ENCODE peak calls at places on chromosomes 13 and 19, in nine cellular contexts. One of them, this sample, is unnamed.

GRCh38 chr19:29372921-29373797 is 152.6 kb upstream of the VSTM2B start:
- DNase-seq in adrenal gland: no peak
- DNase-seq in cardiac muscle cell: no peak
- DNase-seq in uterus: no peak
- DNase-seq in astrocyte of the cerebellum: no peak
- DNase-seq in SJSA1: peak
- DNase-seq in heart left ventricle: no peak
- DNase-seq in stomach: no peak
- DNase-seq in foreskin fibroblast: no peak
- DNase-seq in this sample: no peak

GRCh38 chr19:51573331-51573730 is 2.2 kb downstream of the ZNF175 start:
- DNase-seq in adrenal gland: no peak
- DNase-seq in cardiac muscle cell: peak
- DNase-seq in uterus: no peak
- DNase-seq in astrocyte of the cerebellum: no peak
- DNase-seq in SJSA1: no peak
- DNase-seq in heart left ventricle: no peak
- DNase-seq in stomach: no peak
- DNase-seq in foreskin fibroblast: no peak
- DNase-seq in this sample: no peak

GRCh38 chr19:39194832-39195542 is 1.8 kb upstream of the NCCRP1 start:
- DNase-seq in adrenal gland: no peak
- DNase-seq in cardiac muscle cell: no peak
- DNase-seq in uterus: no peak
- DNase-seq in astrocyte of the cerebellum: no peak
- DNase-seq in SJSA1: no peak
- DNase-seq in heart left ventricle: no peak
- DNase-seq in stomach: no peak
- DNase-seq in foreskin fibroblast: no peak
- DNase-seq in this sample: no peak

GRCh38 chr19:27762933-27763332 is 1450.0 kb downstream of the UQCRFS1 start:
- DNase-seq in adrenal gland: no peak
- DNase-seq in cardiac muscle cell: no peak
- DNase-seq in uterus: no peak
- DNase-seq in astrocyte of the cerebellum: no peak
- DNase-seq in SJSA1: peak
- DNase-seq in heart left ventricle: no peak
- DNase-seq in stomach: no peak
- DNase-seq in foreskin fibroblast: no peak
- DNase-seq in this sample: no peak

GRCh38 chr13:61664821-61665705 is 249.4 kb upstream of the PCDH20 start:
- DNase-seq in adrenal gland: no peak
- DNase-seq in cardiac muscle cell: peak
- DNase-seq in uterus: no peak
- DNase-seq in astrocyte of the cerebellum: no peak
- DNase-seq in SJSA1: no peak
- DNase-seq in heart left ventricle: no peak
- DNase-seq in stomach: peak
- DNase-seq in foreskin fibroblast: no peak
- DNase-seq in this sample: no peak

GRCh38 chr13:113555141-113555540 is 29.4 kb upstream of the TFDP1 start:
- DNase-seq in adrenal gland: no peak
- DNase-seq in cardiac muscle cell: no peak
- DNase-seq in uterus: no peak
- DNase-seq in astrocyte of the cerebellum: no peak
- DNase-seq in SJSA1: peak
- DNase-seq in heart left ventricle: no peak
- DNase-seq in stomach: peak
- DNase-seq in foreskin fibroblast: no peak
- DNase-seq in this sample: no peak

GRCh38 chr19:10871711-10872550 is 578 bp downstream of the CARM1 start:
- DNase-seq in adrenal gland: peak
- DNase-seq in cardiac muscle cell: peak
- DNase-seq in uterus: peak
- DNase-seq in astrocyte of the cerebellum: no peak
- DNase-seq in SJSA1: no peak
- DNase-seq in heart left ventricle: peak
- DNase-seq in stomach: peak
- DNase-seq in foreskin fibroblast: peak
- DNase-seq in this sample: no peak

GRCh38 chr13:29847501-29847983 is 2.9 kb downstream of the UBL3 start:
- DNase-seq in adrenal gland: peak
- DNase-seq in cardiac muscle cell: peak
- DNase-seq in uterus: no peak
- DNase-seq in astrocyte of the cerebellum: no peak
- DNase-seq in SJSA1: no peak
- DNase-seq in heart left ventricle: no peak
- DNase-seq in stomach: no peak
- DNase-seq in foreskin fibroblast: peak
- DNase-seq in this sample: no peak

GRCh38 chr13:74145249-74145970 is 11.2 kb upstream of the KLF12 start:
- DNase-seq in adrenal gland: no peak
- DNase-seq in cardiac muscle cell: peak
- DNase-seq in uterus: no peak
- DNase-seq in astrocyte of the cerebellum: peak
- DNase-seq in SJSA1: no peak
- DNase-seq in heart left ventricle: no peak
- DNase-seq in stomach: no peak
- DNase-seq in foreskin fibroblast: peak
- DNase-seq in this sample: no peak

GRCh38 chr19:49939721-49940481 is 10.6 kb upstream of the NUP62 start:
- DNase-seq in adrenal gland: peak
- DNase-seq in cardiac muscle cell: no peak
- DNase-seq in uterus: no peak
- DNase-seq in astrocyte of the cerebellum: no peak
- DNase-seq in SJSA1: no peak
- DNase-seq in heart left ventricle: no peak
- DNase-seq in stomach: no peak
- DNase-seq in foreskin fibroblast: no peak
- DNase-seq in this sample: no peak

GRCh38 chr13:87235621-87236020 is 435.6 kb upstream of the SLITRK5 start:
- DNase-seq in adrenal gland: no peak
- DNase-seq in cardiac muscle cell: no peak
- DNase-seq in uterus: no peak
- DNase-seq in astrocyte of the cerebellum: peak
- DNase-seq in SJSA1: no peak
- DNase-seq in heart left ventricle: no peak
- DNase-seq in stomach: no peak
- DNase-seq in foreskin fibroblast: no peak
- DNase-seq in this sample: no peak

GRCh38 chr13:29129616-29130015 is 309.5 kb downstream of the MTUS2 start:
- DNase-seq in adrenal gland: no peak
- DNase-seq in cardiac muscle cell: no peak
- DNase-seq in uterus: no peak
- DNase-seq in astrocyte of the cerebellum: no peak
- DNase-seq in SJSA1: no peak
- DNase-seq in heart left ventricle: no peak
- DNase-seq in stomach: no peak
- DNase-seq in foreskin fibroblast: no peak
- DNase-seq in this sample: no peak

GRCh38 chr13:27489456-27489855 is 39.1 kb upstream of the MTIF3 start:
- DNase-seq in adrenal gland: no peak
- DNase-seq in cardiac muscle cell: no peak
- DNase-seq in uterus: no peak
- DNase-seq in astrocyte of the cerebellum: no peak
- DNase-seq in SJSA1: no peak
- DNase-seq in heart left ventricle: no peak
- DNase-seq in stomach: no peak
- DNase-seq in foreskin fibroblast: no peak
- DNase-seq in this sample: no peak

GRCh38 chr19:1619094-1619439 is 13.8 kb upstream of the UQCR11 start:
- DNase-seq in adrenal gland: no peak
- DNase-seq in cardiac muscle cell: no peak
- DNase-seq in uterus: no peak
- DNase-seq in astrocyte of the cerebellum: no peak
- DNase-seq in SJSA1: no peak
- DNase-seq in heart left ventricle: no peak
- DNase-seq in stomach: no peak
- DNase-seq in foreskin fibroblast: no peak
- DNase-seq in this sample: no peak

GRCh38 chr19:1615156-1615765 is 10.0 kb upstream of the UQCR11 start:
- DNase-seq in adrenal gland: no peak
- DNase-seq in cardiac muscle cell: no peak
- DNase-seq in uterus: no peak
- DNase-seq in astrocyte of the cerebellum: no peak
- DNase-seq in SJSA1: no peak
- DNase-seq in heart left ventricle: no peak
- DNase-seq in stomach: no peak
- DNase-seq in foreskin fibroblast: no peak
- DNase-seq in this sample: no peak

GRCh38 chr19:1618157-1619093 is 13.2 kb upstream of the UQCR11 start:
- DNase-seq in adrenal gland: peak
- DNase-seq in cardiac muscle cell: peak
- DNase-seq in uterus: no peak
- DNase-seq in astrocyte of the cerebellum: no peak
- DNase-seq in SJSA1: no peak
- DNase-seq in heart left ventricle: peak
- DNase-seq in stomach: peak
- DNase-seq in foreskin fibroblast: peak
- DNase-seq in this sample: no peak

GRCh38 chr19:1616396-1616795 is 11.1 kb upstream of the UQCR11 start:
- DNase-seq in adrenal gland: peak
- DNase-seq in cardiac muscle cell: peak
- DNase-seq in uterus: no peak
- DNase-seq in astrocyte of the cerebellum: no peak
- DNase-seq in SJSA1: no peak
- DNase-seq in heart left ventricle: peak
- DNase-seq in stomach: no peak
- DNase-seq in foreskin fibroblast: peak
- DNase-seq in this sample: no peak

DNA sequence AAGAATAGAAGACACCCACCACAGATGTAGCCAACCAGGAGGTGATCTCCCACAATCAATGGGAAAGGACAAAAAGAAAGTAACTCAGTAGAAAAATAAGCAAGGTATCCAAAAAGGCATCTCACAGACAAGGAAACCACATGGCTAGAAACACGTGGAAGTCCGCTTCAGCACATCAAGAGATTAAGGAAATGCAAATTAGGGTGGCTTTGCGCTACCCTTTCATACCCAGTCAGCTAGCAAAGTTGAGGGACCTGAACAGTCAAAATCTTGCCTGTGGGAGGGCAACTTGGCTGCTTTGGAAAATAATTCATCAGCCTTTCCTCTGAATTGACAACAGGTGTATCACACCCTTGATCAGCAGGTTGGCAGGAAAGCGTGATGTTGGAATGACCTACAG is 11.6 kb upstream of the UQCR11 start:
- DNase-seq in adrenal gland: no peak
- DNase-seq in cardiac muscle cell: no peak
- DNase-seq in uterus: no peak
- DNase-seq in astrocyte of the cerebellum: no peak
- DNase-seq in SJSA1: no peak
- DNase-seq in heart left ventricle: no peak
- DNase-seq in stomach: no peak
- DNase-seq in foreskin fibroblast: peak
- DNase-seq in this sample: no peak
- H3K4me3 ChIP-seq in adrenal gland: no peak
- H3K4me3 ChIP-seq in cardiac muscle cell: no peak
- H3K4me3 ChIP-seq in uterus: no peak
- H3K4me3 ChIP-seq in astrocyte of the cerebellum: no peak
- H3K4me3 ChIP-seq in SJSA1: no peak
- H3K4me3 ChIP-seq in heart left ventricle: no peak
- H3K4me3 ChIP-seq in stomach: no peak
- H3K4me3 ChIP-seq in foreskin fibroblast: no peak
- H3K4me3 ChIP-seq in this sample: no peak

DNA sequence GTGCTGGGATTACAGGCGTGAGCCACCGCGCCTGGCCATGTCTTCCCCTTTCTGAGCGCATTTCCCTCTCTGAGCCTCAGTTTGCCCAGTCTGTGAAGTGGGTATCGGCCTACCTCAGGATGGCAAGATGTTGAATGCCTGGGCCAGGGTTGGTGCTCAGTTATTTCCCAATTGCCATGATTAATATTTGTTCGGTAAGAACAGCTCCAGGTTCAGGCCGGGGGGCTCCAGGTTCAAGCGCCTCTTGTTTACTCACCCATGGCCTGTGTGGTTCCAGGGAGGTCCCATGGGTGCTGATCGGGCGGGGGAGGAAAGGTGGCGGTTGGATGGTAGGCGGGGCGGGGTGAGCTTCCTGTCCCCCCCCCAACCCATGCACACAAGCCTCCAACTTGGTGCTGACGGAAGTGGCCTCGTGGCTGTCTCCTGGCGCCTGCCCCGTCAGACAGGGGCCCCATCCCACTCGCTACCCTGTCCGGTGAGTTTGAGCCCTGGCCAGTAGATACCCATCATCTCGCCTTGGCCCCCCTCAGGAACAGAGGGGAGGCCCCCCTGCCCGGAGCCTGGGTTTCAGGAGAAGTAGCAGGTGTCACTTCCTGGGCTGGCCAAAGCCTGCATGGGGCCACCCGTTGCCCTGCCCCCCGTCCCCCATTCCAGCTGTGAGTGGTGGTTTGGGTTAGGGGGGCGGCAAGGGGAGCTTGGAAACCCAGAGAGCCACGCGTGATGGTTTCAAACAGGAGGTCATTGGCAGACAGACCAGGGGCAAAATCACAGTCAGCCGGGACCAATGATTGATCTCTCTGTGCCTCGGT is at the start of gene FCHO1:
- DNase-seq in adrenal gland: no peak
- DNase-seq in cardiac muscle cell: no peak
- DNase-seq in uterus: no peak
- DNase-seq in astrocyte of the cerebellum: no peak
- DNase-seq in SJSA1: no peak
- DNase-seq in heart left ventricle: peak
- DNase-seq in stomach: peak
- DNase-seq in foreskin fibroblast: no peak
- DNase-seq in this sample: peak
- H3K4me3 ChIP-seq in adrenal gland: no peak
- H3K4me3 ChIP-seq in cardiac muscle cell: no peak
- H3K4me3 ChIP-seq in uterus: no peak
- H3K4me3 ChIP-seq in astrocyte of the cerebellum: no peak
- H3K4me3 ChIP-seq in SJSA1: no peak
- H3K4me3 ChIP-seq in heart left ventricle: no peak
- H3K4me3 ChIP-seq in stomach: peak
- H3K4me3 ChIP-seq in foreskin fibroblast: no peak
- H3K4me3 ChIP-seq in this sample: peak

DNA sequence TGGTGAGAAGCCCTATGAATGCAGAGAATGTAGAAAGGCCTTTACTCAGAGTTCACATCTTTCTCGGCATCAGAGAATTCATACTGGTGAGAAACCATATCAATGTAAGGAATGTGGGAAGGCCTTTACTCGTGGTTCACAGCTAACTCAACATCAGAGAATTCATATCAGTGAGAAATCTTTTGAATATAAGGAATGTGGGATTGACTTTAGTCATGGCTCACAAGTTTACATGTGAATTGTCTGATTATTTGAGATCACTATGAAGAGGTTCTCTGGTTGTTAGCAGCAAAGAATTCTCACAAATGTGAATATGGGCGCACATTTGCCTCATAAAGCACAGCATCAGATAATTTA is 43.7 kb downstream of the ZNF585A start:
- DNase-seq in adrenal gland: no peak
- DNase-seq in cardiac muscle cell: no peak
- DNase-seq in uterus: no peak
- DNase-seq in astrocyte of the cerebellum: no peak
- DNase-seq in SJSA1: no peak
- DNase-seq in heart left ventricle: no peak
- DNase-seq in stomach: no peak
- DNase-seq in foreskin fibroblast: no peak
- DNase-seq in this sample: no peak
- H3K4me3 ChIP-seq in adrenal gland: no peak
- H3K4me3 ChIP-seq in cardiac muscle cell: no peak
- H3K4me3 ChIP-seq in uterus: no peak
- H3K4me3 ChIP-seq in astrocyte of the cerebellum: no peak
- H3K4me3 ChIP-seq in SJSA1: no peak
- H3K4me3 ChIP-seq in heart left ventricle: no peak
- H3K4me3 ChIP-seq in stomach: no peak
- H3K4me3 ChIP-seq in foreskin fibroblast: no peak
- H3K4me3 ChIP-seq in this sample: no peak

GRCh38 chr13:31179754-31180153 is 18.1 kb upstream of the HSPH1 start:
- DNase-seq in adrenal gland: no peak
- DNase-seq in cardiac muscle cell: no peak
- DNase-seq in uterus: no peak
- DNase-seq in astrocyte of the cerebellum: no peak
- DNase-seq in SJSA1: no peak
- DNase-seq in heart left ventricle: no peak
- DNase-seq in stomach: no peak
- DNase-seq in foreskin fibroblast: no peak
- DNase-seq in this sample: no peak
- H3K4me3 ChIP-seq in adrenal gland: no peak
- H3K4me3 ChIP-seq in cardiac muscle cell: no peak
- H3K4me3 ChIP-seq in uterus: no peak
- H3K4me3 ChIP-seq in astrocyte of the cerebellum: no peak
- H3K4me3 ChIP-seq in SJSA1: no peak
- H3K4me3 ChIP-seq in heart left ventricle: no peak
- H3K4me3 ChIP-seq in stomach: no peak
- H3K4me3 ChIP-seq in foreskin fibroblast: no peak
- H3K4me3 ChIP-seq in this sample: no peak

This sample was measured in Jurkat, Clone E6-1.